ENCODE peak calls at places on chromosomes 3 and 15, in four cellular contexts. A is neural progenitor cell, J is esophagus squamous epithelium, L is amygdala. F is an unnamed sample.

GRCh38 chr3:5057857-5058324 is 64.2 kb upstream of the ARL8B start:
- DNase-seq in A (peak), J (no peak), L (peak), F (no peak)

GRCh38 chr3:64431717-64432116 is 206.5 kb upstream of the PRICKLE2 start:
- DNase-seq in A (no peak), J (no peak), L (no peak), F (no peak)

GRCh38 chr15:34355241-34355640 is 11.8 kb downstream of the LPCAT4 start:
- DNase-seq in A (no peak), J (no peak), L (no peak), F (no peak)

GRCh38 chr15:74208901-74209559 is 6.4 kb upstream of the STRA6 start:
- DNase-seq in A (peak), J (no peak), L (no peak), F (no peak)

GRCh38 chr3:164521139-164521538 is 557.2 kb downstream of the SI start:
- DNase-seq in A (no peak), J (no peak), L (no peak), F (no peak)

GRCh38 chr15:96560246-96560895 is 229.9 kb downstream of the NR2F2 start:
- DNase-seq in A (no peak), J (no peak), L (no peak), F (no peak)

GRCh38 chr3:37123292-37123691 is 51.1 kb downstream of the LRRFIP2 start:
- DNase-seq in A (no peak), J (no peak), L (no peak), F (no peak)

GRCh38 chr15:94346272-94346671 is 114.9 kb downstream of the MCTP2 start:
- DNase-seq in A (no peak), J (no peak), L (no peak), F (no peak)

GRCh38 chr3:185363662-185364203 is 797 bp downstream of the MAP3K13 start:
- DNase-seq in A (no peak), J (no peak), L (no peak), F (no peak)

GRCh38 chr15:37520882-37521281 is 413.6 kb upstream of the TMCO5A start:
- DNase-seq in A (no peak), J (no peak), L (no peak), F (no peak)

GRCh38 chr15:28125673-28126651 is 26.8 kb upstream of the OCA2 start:
- DNase-seq in A (peak), J (no peak), L (no peak), F (no peak)

GRCh38 chr15:95556866-95557225 is 773.7 kb upstream of the NR2F2 start:
- DNase-seq in A (peak), J (no peak), L (no peak), F (no peak)

GRCh38 chr15:32029862-32030781 is at the start of gene CHRNA7:
- DNase-seq in A (peak), J (no peak), L (peak), F (peak)

GRCh38 chr3:110384601-110385000 is 687.0 kb upstream of the NECTIN3 start:
- DNase-seq in A (no peak), J (no peak), L (no peak), F (no peak)

GRCh38 chr3:26004205-26004604 is 214.3 kb downstream of the OXSM start:
- DNase-seq in A (no peak), J (no peak), L (no peak), F (no peak)

GRCh38 chr15:38071211-38071972 is 137.0 kb downstream of the TMCO5A start:
- DNase-seq in A (no peak), J (no peak), L (no peak), F (no peak)

F was measured in caudate nucleus.